ENCODE peak calls at places on chromosome 5, in nine cellular contexts. U, K, A, O, D, V, F, Q and Y are unnamed samples.

GRCh38 chr5:176416123-176416924 is at the start of gene CLTB:
- DNase-seq in O (peak), F (no peak), V (peak), Q (peak), A (peak), D (peak), K (peak), U (peak), Y (peak)

GRCh38 chr5:167463939-167464338 is 827.5 kb upstream of the WWC1 start:
- DNase-seq in K (no peak), F (no peak), D (no peak), O (no peak), A (no peak), Q (no peak), V (no peak), U (no peak), Y (no peak)

GRCh38 chr5:178424141-178424855 is 165.9 kb downstream of the COL23A1 start:
- DNase-seq in O (no peak), V (no peak), A (no peak), D (no peak), Q (peak), U (no peak), F (no peak), K (no peak), Y (no peak)

GRCh38 chr5:138725885-138726457 is 27.3 kb upstream of the CTNNA1 start:
- DNase-seq in V (peak), Q (no peak), F (no peak), K (no peak), A (no peak), U (no peak), D (peak), O (no peak), Y (peak)

GRCh38 chr5:124796495-124796894 is 50.1 kb upstream of the ZNF608 start:
- DNase-seq in A (no peak), O (no peak), Q (no peak), K (no peak), V (no peak), U (no peak), F (no peak), D (no peak), Y (no peak)

GRCh38 chr5:65203746-65204145 is 278.0 kb downstream of the ADAMTS6 start:
- DNase-seq in F (no peak), O (no peak), Q (no peak), V (peak), U (no peak), D (no peak), A (no peak), K (peak), Y (peak)

GRCh38 chr5:173645437-173645807 is 29.0 kb upstream of the BOD1 start:
- DNase-seq in A (no peak), U (no peak), V (peak), Q (no peak), D (no peak), K (no peak), F (no peak), O (no peak), Y (no peak)

GRCh38 chr5:76401801-76402250 is 1.3 kb upstream of the IQGAP2 start:
- DNase-seq in V (no peak), Q (peak), O (no peak), U (no peak), K (no peak), D (no peak), A (no peak), F (no peak), Y (no peak)

GRCh38 chr5:113274836-113275414 is 159.9 kb downstream of the TSSK1B start:
- DNase-seq in O (peak), Q (no peak), F (no peak), A (no peak), U (no peak), V (no peak), K (no peak), D (no peak), Y (no peak)

GRCh38 chr5:1439388-1440097 is 5.7 kb downstream of the SLC6A3 start:
- DNase-seq in D (no peak), Q (peak), V (no peak), O (no peak), F (no peak), A (no peak), K (no peak), U (no peak), Y (no peak)

GRCh38 chr5:43191740-43192557 is at the start of gene NIM1K:
- DNase-seq in V (peak), K (no peak), A (peak), Q (peak), U (no peak), O (peak), D (peak), F (no peak), Y (peak)

GRCh38 chr5:79475174-79475466 is 38.8 kb downstream of the HOMER1 start:
- DNase-seq in O (no peak), D (no peak), A (no peak), Q (no peak), K (no peak), V (no peak), U (no peak), F (no peak), Y (no peak)

GRCh38 chr5:50699737-50700136 is 33.3 kb downstream of the PARP8 start:
- DNase-seq in F (no peak), D (no peak), A (no peak), U (no peak), Q (no peak), V (no peak), K (no peak), O (no peak), Y (no peak)

GRCh38 chr5:116144103-116144502 is 59.3 kb downstream of the COMMD10 start:
- DNase-seq in O (no peak), V (no peak), F (no peak), Q (no peak), A (no peak), K (no peak), U (no peak), D (no peak), Y (peak)

GRCh38 chr5:78162253-78162862 is 132.1 kb downstream of the AP3B1 start:
- DNase-seq in Q (no peak), D (no peak), F (no peak), U (peak), O (no peak), A (no peak), V (no peak), K (peak), Y (peak)

GRCh38 chr5:64635056-64635686 is 55.1 kb upstream of the SHISAL2B start:
- DNase-seq in F (peak), V (peak), U (peak), D (no peak), K (no peak), A (no peak), O (no peak), Q (no peak), Y (peak)

GRCh38 chr5:120988970-120989369 is 524.9 kb downstream of the PRR16 start:
- DNase-seq in D (no peak), A (no peak), K (no peak), Q (no peak), O (no peak), F (no peak), U (no peak), V (no peak), Y (no peak)

GRCh38 chr5:63456279-63456678 is 506.0 kb downstream of the HTR1A start:
- DNase-seq in V (no peak), F (no peak), A (no peak), U (no peak), Q (no peak), K (no peak), O (no peak), D (no peak), Y (no peak)

GRCh38 chr5:145294321-145294720 is 540.8 kb downstream of the PRELID2 start:
- DNase-seq in O (no peak), A (no peak), Q (no peak), K (no peak), U (no peak), V (peak), F (no peak), D (no peak), Y (no peak)

GRCh38 chr5:58231041-58231440 is 228.8 kb downstream of the PLK2 start:
- DNase-seq in D (no peak), K (no peak), V (no peak), Q (no peak), O (no peak), A (no peak), F (no peak), U (no peak), Y (no peak)

GRCh38 chr5:92599217-92599810 is 981.7 kb downstream of the NR2F1-AS1 start:
- DNase-seq in D (no peak), F (peak), U (no peak), V (peak), Q (no peak), A (no peak), O (no peak), K (no peak), Y (peak)

GRCh38 chr5:71014186-71014585 is 11.0 kb downstream of the NAIP start:
- DNase-seq in D (peak), A (no peak), K (no peak), O (no peak), F (no peak), U (no peak), Q (no peak), V (peak), Y (no peak)

GRCh38 chr5:96434201-96434645 is 1.2 kb upstream of the PCSK1 start:
- DNase-seq in U (peak), D (peak), K (peak), V (peak), O (no peak), F (peak), Q (peak), A (no peak), Y (peak)

GRCh38 chr5:16578474-16578883 is 38.3 kb downstream of the RETREG1 start:
- DNase-seq in O (no peak), A (no peak), K (no peak), V (no peak), Q (no peak), U (no peak), D (no peak), F (no peak), Y (no peak)

GRCh38 chr5:135376961-135377621 is 21.9 kb downstream of the MACROH2A1 start:
- DNase-seq in Q (peak), V (no peak), D (no peak), K (no peak), U (no peak), O (no peak), A (no peak), F (peak), Y (peak)

GRCh38 chr5:73135429-73136276 is 15.3 kb downstream of the TMEM171 start:
- DNase-seq in Q (no peak), V (no peak), F (peak), A (no peak), O (no peak), K (no peak), D (no peak), U (no peak), Y (peak)